ENCODE peak calls at places on chromosomes 6 and 20, in six cellular contexts. T, E, Y, Z, S and A are unnamed samples. For H3K27me3, the result is how much of the 10 kb centered on the place peaks cover.

GRCh38 chr6:165574770-165575549 is 88.1 kb downstream of the PDE10A start:
- DNase-seq in T (no peak), E (no peak), Y (no peak), Z (no peak), S (no peak), A (no peak)

GRCh38 chr20:37901280-37901666 is 1.7 kb upstream of the VSTM2L start:
- DNase-seq in T (no peak), E (no peak), Y (peak), Z (no peak), S (no peak), A (no peak)

GRCh38 chr6:147935656-147936055 is 407.0 kb upstream of the SASH1 start:
- DNase-seq in T (no peak), E (no peak), Y (no peak), Z (no peak), S (no peak), A (no peak)

GRCh38 chr6:31702819-31703716 is at the start of gene ABHD16A:
- DNase-seq in T (peak), E (peak), Y (peak), Z (peak), S (peak), A (peak)

GRCh38 chr20:48284837-48285236 is 499.6 kb upstream of the SULF2 start:
- DNase-seq in T (no peak), E (no peak), Y (no peak), Z (no peak), S (no peak), A (peak)

GRCh38 chr20:32917191-32917950 is 58.6 kb downstream of the EFCAB8 start:
- DNase-seq in T (no peak), E (peak), Y (no peak), Z (no peak), S (no peak), A (no peak)

GRCh38 chr20:19137641-19138040 is 74.8 kb upstream of the SLC24A3 start:
- DNase-seq in T (no peak), E (no peak), Y (no peak), Z (no peak), S (no peak), A (no peak)

GRCh38 chr20:842547-842940 is 9.0 kb downstream of the FAM110A start:
- DNase-seq in T (no peak), E (no peak), Y (no peak), Z (no peak), S (no peak), A (no peak)

GRCh38 chr6:150592377-150592995 is 7.2 kb upstream of the PLEKHG1 start:
- DNase-seq in T (no peak), E (peak), Y (no peak), Z (no peak), S (no peak), A (no peak)

GRCh38 chr6:145368075-145368474 is 367.2 kb downstream of the EPM2A start:
- DNase-seq in T (no peak), E (no peak), Y (no peak), Z (no peak), S (no peak), A (no peak)

GRCh38 chr6:120056085-120056484 is 706.5 kb upstream of the MAN1A1 start:
- DNase-seq in T (no peak), E (no peak), Y (peak), Z (no peak), S (peak), A (no peak)

GRCh38 chr6:134464690-134465411 is 146.9 kb upstream of the SGK1 start:
- DNase-seq in T (peak), E (no peak), Y (peak), Z (no peak), S (peak), A (peak)

GRCh38 chr20:46215913-46216707 is 92.2 kb downstream of the CDH22 start:
- DNase-seq in T (peak), E (no peak), Y (peak), Z (no peak), S (no peak), A (no peak)

GRCh38 chr6:80545323-80545722 is 438.9 kb downstream of the BCKDHB start:
- DNase-seq in T (no peak), E (no peak), Y (no peak), Z (no peak), S (no peak), A (no peak)

GRCh38 chr6:80550748-80551147 is 444.3 kb downstream of the BCKDHB start:
- DNase-seq in T (no peak), E (no peak), Y (no peak), Z (no peak), S (no peak), A (no peak)

GRCh38 chr6:80550271-80550670 is 443.8 kb downstream of the BCKDHB start:
- DNase-seq in T (no peak), E (no peak), Y (no peak), Z (no peak), S (no peak), A (no peak)

GRCh38 chr6:80547827-80548226 is 441.4 kb downstream of the BCKDHB start:
- DNase-seq in T (no peak), E (no peak), Y (no peak), Z (no peak), S (no peak), A (peak)

DNA sequence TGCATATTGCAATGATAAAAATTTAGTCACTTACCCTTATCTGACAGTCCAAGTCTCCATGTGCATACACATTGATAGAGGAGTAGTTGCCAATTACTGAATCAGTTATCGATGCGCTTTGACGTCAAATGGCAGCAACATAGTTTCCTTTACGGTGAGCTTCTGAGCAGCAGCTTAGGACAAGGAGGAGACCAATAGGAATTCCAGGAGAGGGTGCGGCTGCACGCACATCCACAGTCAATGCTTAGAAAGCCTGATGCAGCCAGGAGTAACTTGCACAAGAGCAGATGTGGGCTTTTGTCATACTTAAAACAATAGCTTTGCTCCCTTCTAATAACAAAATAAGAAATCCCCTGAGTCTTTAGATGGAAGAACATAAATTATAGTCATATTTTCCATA is 442.0 kb downstream of the BCKDHB start:
- DNase-seq in T (no peak), E (no peak), Y (no peak), Z (no peak), S (no peak), A (no peak)
- H3K4me3 ChIP-seq in T (no peak), E (no peak), Y (no peak), Z (no peak), S (no peak), A (no peak)

DNA sequence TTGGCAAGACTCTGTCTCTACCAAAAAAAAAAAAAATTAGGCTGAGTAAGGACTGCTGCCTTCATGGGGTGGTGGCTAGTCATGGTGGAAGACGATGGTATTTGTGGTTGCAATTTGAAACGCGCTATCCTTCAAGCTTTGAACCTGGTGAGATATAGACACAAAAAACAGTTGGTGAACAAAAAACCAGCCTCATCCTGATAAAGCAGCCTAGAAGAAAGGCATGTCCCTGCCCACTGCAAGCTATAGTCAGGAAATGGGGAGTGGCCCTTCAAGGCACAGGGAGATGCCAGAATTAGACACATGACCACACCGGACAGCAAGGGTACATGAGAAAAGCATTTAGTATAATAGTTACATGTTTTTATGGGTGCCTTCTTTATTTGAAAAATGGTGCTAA is 193.7 kb downstream of the NFATC2 start:
- DNase-seq in T (no peak), E (no peak), Y (no peak), Z (no peak), S (no peak), A (no peak)
- H3K27me3 ChIP-seq in T (under half), E (under half), Y (under half), Z (under half), S (under half), A (under half)

GRCh38 chr6:166956444-166957086 is at the start of gene RNASET2:
- DNase-seq in T (peak), E (peak), Y (peak), Z (peak), S (peak), A (peak)
- H3K27ac ChIP-seq in T (peak), E (peak), Y (no peak), Z (peak), S (peak), A (no peak)

DNA sequence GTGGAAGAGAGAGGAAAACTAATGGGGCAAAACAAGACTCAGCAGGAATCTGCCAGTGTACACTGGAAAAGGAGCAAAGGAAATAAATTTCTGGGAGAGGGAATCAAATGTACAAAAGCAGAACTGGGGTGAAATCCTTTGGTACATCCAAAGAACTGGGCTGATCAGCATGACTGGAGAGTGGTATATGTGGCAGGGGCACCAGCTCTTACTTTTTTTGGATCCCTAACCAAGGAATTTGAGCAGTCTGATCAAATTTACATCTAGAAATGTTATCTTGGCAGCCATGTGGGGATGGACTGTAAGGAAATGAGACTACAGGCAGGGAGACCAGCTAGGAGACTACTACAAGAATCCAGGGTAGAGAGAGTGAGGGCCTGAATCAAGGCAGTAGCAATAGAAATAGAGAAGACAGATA is 1.2 kb upstream of the ZSCAN31 start:
- DNase-seq in T (no peak), E (no peak), Y (no peak), Z (no peak), S (no peak), A (no peak)
- H3K4me3 ChIP-seq in T (peak), E (no peak), Y (peak), Z (peak), S (peak), A (peak)

DNA sequence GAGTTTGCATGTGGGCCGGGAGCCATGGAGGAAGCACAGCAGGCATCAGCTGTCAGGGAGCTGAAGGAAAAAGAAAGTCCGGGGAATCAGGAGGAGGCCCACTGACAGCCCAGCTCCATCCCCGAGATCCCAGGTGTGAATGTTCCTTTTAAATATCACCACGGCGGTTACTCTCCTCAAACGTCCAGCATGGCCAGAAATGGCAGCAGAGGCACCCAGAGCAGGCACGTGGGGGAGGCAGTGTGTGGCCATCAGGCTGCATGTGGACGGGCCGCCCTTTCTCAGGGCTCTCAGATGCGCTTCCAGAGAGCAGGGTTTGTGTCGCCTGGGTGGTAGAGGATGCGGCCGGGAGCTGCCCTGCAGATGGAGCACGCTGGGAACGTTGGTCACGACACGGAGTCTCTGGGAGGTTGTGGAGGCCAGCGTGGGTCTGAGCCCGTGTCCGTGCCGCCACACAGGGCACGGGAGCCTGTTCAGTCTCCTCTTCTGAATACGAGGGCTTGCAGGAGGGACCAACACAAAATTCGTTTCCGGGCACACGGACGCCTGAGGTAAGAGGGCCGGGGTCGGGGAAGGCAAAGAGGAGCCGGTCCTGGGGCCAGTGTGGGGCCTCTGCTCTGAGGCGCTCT is 45.3 kb upstream of the DACT2 start:
- DNase-seq in T (peak), E (no peak), Y (no peak), Z (no peak), S (no peak), A (no peak)
- H3K27me3 ChIP-seq in T (under half), E (under half), Y (under half), Z (under half), S (under half), A (under half)

GRCh38 chr6:45421700-45422540 is 44.2 kb upstream of the SUPT3H start:
- DNase-seq in T (peak), E (peak), Y (peak), Z (peak), S (peak), A (no peak)

GRCh38 chr6:45420083-45420908 is 42.6 kb upstream of the SUPT3H start:
- DNase-seq in T (no peak), E (peak), Y (peak), Z (no peak), S (peak), A (no peak)

GRCh38 chr6:45419574-45420082 is 41.9 kb upstream of the SUPT3H start:
- DNase-seq in T (peak), E (peak), Y (peak), Z (peak), S (peak), A (no peak)

GRCh38 chr6:45422541-45423110 is 44.9 kb upstream of the SUPT3H start:
- DNase-seq in T (peak), E (peak), Y (peak), Z (peak), S (peak), A (no peak)

DNA sequence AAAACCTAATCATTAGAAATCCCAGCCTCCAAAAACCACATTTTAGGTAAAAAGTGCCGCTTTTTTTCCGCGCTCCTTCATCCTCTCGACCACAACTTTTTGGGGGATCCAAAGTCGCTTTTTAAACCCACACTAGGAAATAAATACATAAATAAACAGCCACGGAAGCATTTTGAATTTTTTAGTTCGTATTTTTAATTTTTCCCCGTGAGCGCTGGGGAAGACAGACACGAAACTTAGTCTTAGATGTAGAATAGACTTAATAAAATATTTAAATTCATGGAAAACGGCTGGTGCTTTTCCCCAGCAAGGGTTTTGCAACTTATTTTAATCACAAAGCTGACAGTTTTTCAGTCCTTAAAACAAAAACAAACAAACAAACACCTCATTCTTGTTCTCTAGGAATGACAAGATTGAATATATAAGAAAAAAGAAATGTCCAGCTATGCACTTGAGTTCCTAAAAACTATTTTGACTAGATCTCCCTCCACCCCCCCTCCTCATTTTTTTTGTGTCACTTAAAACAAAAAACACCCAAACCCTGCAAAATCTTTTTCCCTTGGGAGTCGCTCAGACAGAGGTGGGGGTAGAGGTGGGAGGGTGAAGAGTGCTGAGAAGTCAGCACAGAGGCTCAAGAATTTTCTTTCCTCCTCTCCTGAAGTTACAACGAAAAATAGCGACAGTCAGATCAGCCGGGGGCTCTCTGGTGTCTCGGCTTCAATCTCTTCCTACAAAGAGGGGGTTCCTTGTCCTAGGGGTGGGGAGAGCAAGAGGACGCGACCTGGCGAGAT is 43.4 kb upstream of the SUPT3H start:
- DNase-seq in T (no peak), E (no peak), Y (peak), Z (no peak), S (peak), A (no peak)
- H3K27ac ChIP-seq in T (no peak), E (peak), Y (no peak), Z (peak), S (peak), A (peak)

DNA sequence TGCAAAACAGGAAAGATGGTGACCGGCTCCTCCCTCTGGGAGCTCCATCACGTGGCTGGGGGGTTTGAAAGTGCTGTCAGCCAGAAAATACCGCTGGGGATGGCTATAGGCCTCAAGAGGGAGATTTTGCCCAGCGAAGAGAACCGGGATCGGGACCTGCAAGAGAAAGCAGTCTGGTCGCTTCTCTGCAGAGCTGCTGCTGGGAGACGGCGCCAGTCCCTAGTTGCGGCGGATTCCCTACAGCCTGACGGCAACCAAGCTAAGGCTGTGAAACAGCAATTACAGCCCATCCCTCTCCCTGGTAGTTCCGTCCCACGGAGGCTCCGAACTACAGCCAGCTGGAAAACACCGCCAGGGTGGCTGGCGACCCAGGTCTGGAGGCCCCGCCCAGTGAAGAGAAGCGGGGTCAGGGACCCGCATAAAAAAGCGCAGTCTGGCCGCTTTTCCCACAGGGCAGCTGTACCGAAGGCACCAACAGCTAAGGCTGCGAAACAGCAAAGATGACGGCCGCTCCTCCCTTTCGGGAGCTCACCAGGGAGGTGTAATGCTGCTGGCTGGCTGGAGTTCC is 238.1 kb upstream of the IRAK1BP1 start:
- DNase-seq in T (no peak), E (no peak), Y (peak), Z (no peak), S (no peak), A (no peak)
- H3K4me3 ChIP-seq in T (peak), E (no peak), Y (peak), Z (peak), S (no peak), A (peak)

GRCh38 chr20:20329564-20329963 is 38.3 kb upstream of the INSM1 start:
- DNase-seq in T (no peak), E (no peak), Y (no peak), Z (no peak), S (no peak), A (no peak)

GRCh38 chr20:20338133-20338730 is 29.7 kb upstream of the INSM1 start:
- DNase-seq in T (no peak), E (no peak), Y (no peak), Z (no peak), S (no peak), A (no peak)

GRCh38 chr20:20331796-20332195 is 36.1 kb upstream of the INSM1 start:
- DNase-seq in T (no peak), E (no peak), Y (no peak), Z (no peak), S (no peak), A (no peak)

GRCh38 chr20:20333866-20334265 is 34.0 kb upstream of the INSM1 start:
- DNase-seq in T (no peak), E (no peak), Y (no peak), Z (no peak), S (no peak), A (no peak)

DNA sequence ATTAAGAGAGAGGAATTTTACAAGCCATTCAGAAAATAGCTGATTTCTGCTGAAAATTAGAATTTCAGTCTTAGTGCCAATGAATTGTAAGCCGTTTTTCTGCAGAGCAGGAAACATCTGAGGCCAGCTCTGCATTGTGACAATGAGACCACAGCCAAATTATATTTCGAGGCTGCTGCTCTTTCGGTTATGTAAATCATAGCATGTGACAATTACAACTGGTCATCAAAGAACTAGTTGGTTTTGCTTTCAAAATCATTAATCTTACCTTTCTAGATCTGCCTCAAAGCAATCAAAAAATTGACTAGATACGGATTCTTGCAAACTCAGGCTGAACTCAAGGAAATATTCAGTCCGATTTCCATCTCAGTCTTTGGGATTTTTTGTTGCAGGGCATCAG is 33.4 kb upstream of the INSM1 start:
- DNase-seq in T (no peak), E (no peak), Y (no peak), Z (no peak), S (peak), A (no peak)
- H3K27me3 ChIP-seq in T (under half), E (under half), Y (under half), Z (under half), S (under half), A (under half)

DNA sequence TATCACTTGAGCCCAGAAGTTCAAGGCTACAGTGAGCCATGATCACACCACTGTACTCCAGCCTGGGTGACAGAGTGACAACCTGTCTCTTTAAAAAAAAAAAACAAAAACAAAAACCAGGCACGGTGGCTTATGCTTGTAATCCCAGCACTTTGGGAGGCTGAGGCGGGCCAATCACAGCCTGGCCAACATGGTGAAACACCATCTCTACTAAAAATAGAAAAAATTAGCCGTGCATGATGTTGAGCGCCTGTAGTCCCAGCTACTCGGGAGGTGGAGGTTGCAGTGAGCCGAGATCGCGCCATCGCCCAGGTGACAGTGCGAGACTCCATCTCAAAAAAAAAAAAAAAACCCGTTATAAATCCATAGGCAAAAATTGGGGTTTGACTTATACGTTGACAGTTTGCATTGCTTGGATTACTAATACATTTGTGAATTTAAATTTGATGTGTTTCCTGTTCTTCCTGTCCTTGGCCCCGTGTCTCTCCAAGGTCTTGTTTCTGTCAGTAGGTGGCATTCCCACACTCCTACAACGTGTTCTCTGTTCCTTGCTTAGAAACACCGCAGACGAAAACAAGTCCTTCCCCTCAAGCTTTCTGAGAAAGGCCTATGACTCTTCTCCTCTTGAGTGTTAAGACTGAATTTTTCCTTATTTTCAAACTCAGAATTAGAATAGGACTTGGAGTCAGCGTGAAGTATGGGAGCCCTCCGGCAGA is 147.0 kb downstream of the DTNBP1 start:
- DNase-seq in T (no peak), E (no peak), Y (no peak), Z (no peak), S (no peak), A (no peak)
- H3K27ac ChIP-seq in T (peak), E (no peak), Y (peak), Z (no peak), S (no peak), A (no peak)